ENCODE peak calls at places on chromosomes 16 and 17, in four cellular contexts. H is H1, E is IMR-90, V is K562. U is an unnamed sample.

GRCh38 chr17:59839646-59840328 is 53.0 kb downstream of the TUBD1 start:
- DNase-seq in H (no peak), E (no peak), V (peak), U (no peak)

GRCh38 chr17:4537451-4538235 is 17.5 kb downstream of the MYBBP1A start:
- DNase-seq in H (no peak), E (no peak), V (no peak), U (no peak)

GRCh38 chr16:1762879-1763520 is 8.3 kb downstream of the NME3 start:
- DNase-seq in H (no peak), E (no peak), V (peak), U (no peak)

GRCh38 chr17:39776267-39776666 is 38.5 kb downstream of the GRB7 start:
- DNase-seq in H (no peak), E (no peak), V (no peak), U (no peak)

GRCh38 chr16:11016993-11017392 is 72.6 kb downstream of the CLEC16A start:
- DNase-seq in H (no peak), E (peak), V (peak), U (no peak)

GRCh38 chr16:88941051-88941932 is 35.7 kb downstream of the CBFA2T3 start:
- DNase-seq in H (no peak), E (no peak), V (no peak), U (no peak)

GRCh38 chr16:20409398-20410152 is at the start of gene ACSM5:
- DNase-seq in H (no peak), E (no peak), V (peak), U (no peak)

GRCh38 chr17:2701996-2702741 is 9.4 kb downstream of the CLUH start:
- DNase-seq in H (no peak), E (no peak), V (no peak), U (no peak)

GRCh38 chr17:50129946-50130777 is at the start of gene SAMD14:
- DNase-seq in H (no peak), E (peak), V (peak), U (no peak)

GRCh38 chr17:45775148-45775547 is 9.0 kb upstream of the CRHR1 start:
- DNase-seq in H (no peak), E (no peak), V (no peak), U (no peak)

DNA sequence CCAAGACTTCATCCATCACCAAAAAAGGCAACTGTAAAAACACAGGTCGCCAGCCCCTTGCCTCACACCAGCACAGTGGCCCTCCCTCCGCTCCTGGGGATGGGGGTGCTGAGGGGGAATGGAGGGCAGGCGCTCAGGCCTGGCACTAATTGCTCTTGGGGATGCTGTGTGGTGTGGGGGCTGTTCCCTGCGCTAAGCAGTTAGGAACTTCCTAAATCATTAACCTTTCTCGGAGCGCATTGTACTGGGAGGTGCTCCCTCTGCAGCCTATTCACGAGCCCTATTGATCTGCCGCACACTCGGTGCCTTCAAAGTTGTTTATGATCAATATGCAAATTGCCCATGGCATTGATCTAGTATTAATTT is 199.9 kb downstream of the ZFHX3 start:
- DNase-seq in H (no peak), E (no peak), V (no peak), U (no peak)
- TF ChIP-seq CHD1 in H (no peak), E (no peak), V (no peak), U (no peak)

GRCh38 chr16:4811773-4812172 is 9.3 kb upstream of the ROGDI start:
- DNase-seq in H (no peak), E (no peak), V (no peak), U (no peak)
- TF ChIP-seq CHD1 in H (no peak), E (no peak), V (no peak), U (no peak)

GRCh38 chr17:9389116-9389515 is 186.5 kb downstream of the STX8 start:
- DNase-seq in H (no peak), E (peak), V (no peak), U (peak)
- TF ChIP-seq CHD1 in H (no peak), E (no peak), V (no peak), U (no peak)

GRCh38 chr17:7178973-7179316 is 225 bp downstream of the ASGR1 start:
- DNase-seq in H (no peak), E (no peak), V (no peak), U (no peak)

GRCh38 chr17:7177210-7177953 is 1.8 kb downstream of the ASGR1 start:
- DNase-seq in H (peak), E (peak), V (peak), U (no peak)

GRCh38 chr17:7179317-7180254 is at the start of gene ASGR1:
- DNase-seq in H (no peak), E (no peak), V (no peak), U (no peak)

GRCh38 chr17:7176870-7177209 is 2.3 kb downstream of the ASGR1 start:
- DNase-seq in H (no peak), E (no peak), V (no peak), U (no peak)

GRCh38 chr17:7177954-7178477 is 1.2 kb downstream of the ASGR1 start:
- DNase-seq in H (peak), E (peak), V (peak), U (no peak)
- TF ChIP-seq CHD1 in H (no peak), E (no peak), V (no peak), U (no peak)

GRCh38 chr16:52518884-52519283 is 28.1 kb downstream of the TOX3 start:
- DNase-seq in H (no peak), E (no peak), V (no peak), U (no peak)
- TF ChIP-seq CHD1 in H (no peak), E (no peak), V (no peak), U (no peak)

GRCh38 chr17:65433592-65433991 is 127.9 kb downstream of the AXIN2 start:
- DNase-seq in H (no peak), E (no peak), V (no peak), U (no peak)
- TF ChIP-seq CHD1 in H (no peak), E (no peak), V (no peak), U (no peak)

GRCh38 chr17:8872705-8873426 is 5.4 kb upstream of the PIK3R6 start:
- DNase-seq in H (no peak), E (no peak), V (no peak), U (no peak)

GRCh38 chr17:8875416-8875815 is 7.9 kb upstream of the PIK3R6 start:
- DNase-seq in H (no peak), E (no peak), V (no peak), U (no peak)

GRCh38 chr17:8873801-8874715 is 6.6 kb upstream of the PIK3R6 start:
- DNase-seq in H (no peak), E (no peak), V (no peak), U (no peak)

GRCh38 chr17:8877984-8878383 is 10.5 kb upstream of the PIK3R6 start:
- DNase-seq in H (no peak), E (no peak), V (no peak), U (no peak)

DNA sequence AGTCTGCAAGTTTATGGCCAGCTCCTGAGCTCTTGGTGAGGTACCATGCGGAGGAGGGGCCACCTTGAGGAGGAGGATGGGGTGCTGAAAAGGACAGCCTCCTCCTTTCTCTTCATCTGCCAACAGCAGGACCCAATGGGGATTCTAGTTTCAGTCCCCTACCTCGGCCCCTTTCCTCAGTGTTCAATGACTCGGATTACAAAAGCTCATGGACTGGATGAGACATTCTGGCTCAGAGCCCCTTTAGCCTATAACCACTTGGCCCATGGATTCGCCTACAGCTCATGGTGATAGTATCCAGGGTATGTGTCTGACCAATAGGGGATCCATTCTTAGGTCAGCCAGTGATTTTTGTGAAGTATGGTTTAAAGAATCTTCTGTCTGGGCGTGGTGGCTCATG is 8.5 kb upstream of the PIK3R6 start:
- DNase-seq in H (no peak), E (peak), V (no peak), U (no peak)
- TF ChIP-seq CHD1 in H (no peak), E (no peak), V (no peak), U (no peak)

GRCh38 chr16:66551362-66551761 is 1.0 kb upstream of the CKLF start:
- DNase-seq in H (no peak), E (peak), V (peak), U (peak)
- TF ChIP-seq CHD1 in H (no peak), E (no peak), V (no peak), U (no peak)

DNA sequence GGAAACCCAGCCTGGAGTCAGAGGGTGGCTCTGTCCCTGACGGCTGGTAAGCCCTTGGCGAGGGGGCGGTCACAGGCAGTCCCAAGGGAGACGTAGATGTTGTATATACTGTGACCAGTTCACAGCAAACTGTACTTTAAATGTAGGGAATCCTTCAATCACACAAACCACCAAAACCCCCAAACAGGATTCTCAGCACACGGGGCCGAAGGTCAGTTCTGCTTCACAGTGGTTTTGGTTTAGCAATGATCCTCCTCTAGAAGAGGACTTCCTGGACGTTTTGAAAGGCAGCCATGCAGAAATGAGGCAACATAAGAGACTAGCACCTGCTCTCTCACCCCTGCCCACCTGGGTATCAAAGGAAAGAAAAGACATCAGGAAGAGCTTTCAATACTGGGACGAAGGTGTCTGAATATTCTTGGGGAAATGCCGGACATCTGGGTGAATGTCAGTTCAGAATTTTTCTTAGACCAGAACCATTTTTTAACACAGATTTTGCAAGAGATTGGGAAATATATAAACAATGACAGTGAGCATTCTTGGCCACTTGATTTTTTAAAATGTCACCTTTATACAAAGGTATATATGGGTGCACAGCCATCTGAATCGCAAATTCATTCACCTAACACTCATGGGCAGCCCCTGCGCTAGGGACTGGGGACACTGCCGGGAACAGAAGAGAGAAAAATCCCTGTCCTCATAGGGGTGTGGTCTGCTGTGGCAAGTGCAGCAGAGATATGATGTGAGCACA is 74.2 kb downstream of the CRISPLD2 start:
- DNase-seq in H (no peak), E (no peak), V (no peak), U (peak)
- TF ChIP-seq CHD1 in H (no peak), E (no peak), V (no peak), U (no peak)

GRCh38 chr17:65259281-65259680 is 122.1 kb downstream of the RGS9 start:
- DNase-seq in H (no peak), E (no peak), V (no peak), U (no peak)

GRCh38 chr17:65261152-65261551 is 124.0 kb downstream of the RGS9 start:
- DNase-seq in H (peak), E (no peak), V (no peak), U (no peak)

GRCh38 chr17:65260626-65261025 is 123.5 kb downstream of the RGS9 start:
- DNase-seq in H (no peak), E (no peak), V (no peak), U (no peak)

GRCh38 chr17:65265276-65265675 is 128.1 kb downstream of the RGS9 start:
- DNase-seq in H (no peak), E (no peak), V (no peak), U (no peak)

GRCh38 chr17:65261682-65262636 is 124.8 kb downstream of the RGS9 start:
- DNase-seq in H (no peak), E (peak), V (no peak), U (no peak)
- TF ChIP-seq CHD1 in H (no peak), E (no peak), V (no peak), U (no peak)

U was measured in GM12878.